ENCODE peak calls at places on chromosomes 5 and 9, in seven cellular contexts. One of them, this sample, is unnamed.

GRCh38 chr9:120524852-120525251 is 55.1 kb downstream of the CDK5RAP2 start:
- DNase-seq in A549: no peak
- DNase-seq in coronary artery: no peak
- DNase-seq in thoracic aorta: no peak
- DNase-seq in astrocyte of the spinal cord: no peak
- DNase-seq in tibial artery: no peak
- DNase-seq in HCT116: no peak
- DNase-seq in this sample: no peak

GRCh38 chr5:137710086-137710485 is 25.8 kb downstream of the KLHL3 start:
- DNase-seq in A549: no peak
- DNase-seq in coronary artery: no peak
- DNase-seq in thoracic aorta: no peak
- DNase-seq in astrocyte of the spinal cord: no peak
- DNase-seq in tibial artery: no peak
- DNase-seq in HCT116: no peak
- DNase-seq in this sample: no peak

GRCh38 chr9:131704988-131705387 is 34.9 kb downstream of the RAPGEF1 start:
- DNase-seq in A549: no peak
- DNase-seq in coronary artery: no peak
- DNase-seq in thoracic aorta: no peak
- DNase-seq in astrocyte of the spinal cord: no peak
- DNase-seq in tibial artery: no peak
- DNase-seq in HCT116: no peak
- DNase-seq in this sample: no peak

GRCh38 chr5:146337928-146338327 is 711 bp upstream of the POU4F3 start:
- DNase-seq in A549: no peak
- DNase-seq in coronary artery: no peak
- DNase-seq in thoracic aorta: no peak
- DNase-seq in astrocyte of the spinal cord: no peak
- DNase-seq in tibial artery: no peak
- DNase-seq in HCT116: no peak
- DNase-seq in this sample: no peak

GRCh38 chr5:42889311-42889933 is 77.7 kb upstream of the SELENOP start:
- DNase-seq in A549: peak
- DNase-seq in coronary artery: no peak
- DNase-seq in thoracic aorta: peak
- DNase-seq in astrocyte of the spinal cord: peak
- DNase-seq in tibial artery: peak
- DNase-seq in HCT116: peak
- DNase-seq in this sample: peak

GRCh38 chr5:15073453-15073852 is 201.9 kb upstream of the ANKH start:
- DNase-seq in A549: no peak
- DNase-seq in coronary artery: no peak
- DNase-seq in thoracic aorta: no peak
- DNase-seq in astrocyte of the spinal cord: no peak
- DNase-seq in tibial artery: no peak
- DNase-seq in HCT116: no peak
- DNase-seq in this sample: no peak

GRCh38 chr9:134967547-134967930 is 49.8 kb upstream of the FCN1 start:
- DNase-seq in A549: no peak
- DNase-seq in coronary artery: no peak
- DNase-seq in thoracic aorta: no peak
- DNase-seq in astrocyte of the spinal cord: no peak
- DNase-seq in tibial artery: no peak
- DNase-seq in HCT116: no peak
- DNase-seq in this sample: peak

GRCh38 chr9:137749511-137749910 is 128.1 kb upstream of the CACNA1B start:
- DNase-seq in A549: no peak
- DNase-seq in coronary artery: no peak
- DNase-seq in thoracic aorta: no peak
- DNase-seq in astrocyte of the spinal cord: no peak
- DNase-seq in tibial artery: no peak
- DNase-seq in HCT116: no peak
- DNase-seq in this sample: no peak

GRCh38 chr5:105088961-105089360 is 1526.4 kb upstream of the NUDT12 start:
- DNase-seq in A549: no peak
- DNase-seq in coronary artery: no peak
- DNase-seq in thoracic aorta: no peak
- DNase-seq in astrocyte of the spinal cord: peak
- DNase-seq in tibial artery: no peak
- DNase-seq in HCT116: no peak
- DNase-seq in this sample: no peak

GRCh38 chr9:131666779-131667178 is 73.1 kb downstream of the RAPGEF1 start:
- DNase-seq in A549: no peak
- DNase-seq in coronary artery: no peak
- DNase-seq in thoracic aorta: no peak
- DNase-seq in astrocyte of the spinal cord: no peak
- DNase-seq in tibial artery: no peak
- DNase-seq in HCT116: no peak
- DNase-seq in this sample: no peak

GRCh38 chr5:35924950-35925722 is 13.3 kb downstream of the CAPSL start:
- DNase-seq in A549: peak
- DNase-seq in coronary artery: no peak
- DNase-seq in thoracic aorta: no peak
- DNase-seq in astrocyte of the spinal cord: peak
- DNase-seq in tibial artery: no peak
- DNase-seq in HCT116: peak
- DNase-seq in this sample: peak

GRCh38 chr9:121826711-121827110 is 175.3 kb downstream of the DAB2IP start:
- DNase-seq in A549: no peak
- DNase-seq in coronary artery: peak
- DNase-seq in thoracic aorta: no peak
- DNase-seq in astrocyte of the spinal cord: no peak
- DNase-seq in tibial artery: no peak
- DNase-seq in HCT116: no peak
- DNase-seq in this sample: no peak

GRCh38 chr9:96524045-96524444 is 74.1 kb downstream of the HABP4 start:
- DNase-seq in A549: no peak
- DNase-seq in coronary artery: no peak
- DNase-seq in thoracic aorta: no peak
- DNase-seq in astrocyte of the spinal cord: no peak
- DNase-seq in tibial artery: no peak
- DNase-seq in HCT116: no peak
- DNase-seq in this sample: no peak

GRCh38 chr9:76761448-76761847 is 2.8 kb upstream of the PCA3 start:
- DNase-seq in A549: no peak
- DNase-seq in coronary artery: no peak
- DNase-seq in thoracic aorta: no peak
- DNase-seq in astrocyte of the spinal cord: peak
- DNase-seq in tibial artery: no peak
- DNase-seq in HCT116: no peak
- DNase-seq in this sample: no peak

GRCh38 chr9:2439957-2440356 is 181.6 kb upstream of the VLDLR start:
- DNase-seq in A549: no peak
- DNase-seq in coronary artery: no peak
- DNase-seq in thoracic aorta: no peak
- DNase-seq in astrocyte of the spinal cord: no peak
- DNase-seq in tibial artery: no peak
- DNase-seq in HCT116: no peak
- DNase-seq in this sample: no peak

GRCh38 chr5:145887976-145888574 is 15.3 kb upstream of the GRXCR2 start:
- DNase-seq in A549: peak
- DNase-seq in coronary artery: no peak
- DNase-seq in thoracic aorta: no peak
- DNase-seq in astrocyte of the spinal cord: peak
- DNase-seq in tibial artery: no peak
- DNase-seq in HCT116: peak
- DNase-seq in this sample: peak

GRCh38 chr5:172659909-172660628 is 19.0 kb downstream of the NEURL1B start:
- DNase-seq in A549: peak
- DNase-seq in coronary artery: peak
- DNase-seq in thoracic aorta: peak
- DNase-seq in astrocyte of the spinal cord: peak
- DNase-seq in tibial artery: peak
- DNase-seq in HCT116: no peak
- DNase-seq in this sample: peak

GRCh38 chr5:150642567-150642927 is 2.1 kb downstream of the SYNPO start:
- DNase-seq in A549: peak
- DNase-seq in coronary artery: no peak
- DNase-seq in thoracic aorta: peak
- DNase-seq in astrocyte of the spinal cord: peak
- DNase-seq in tibial artery: peak
- DNase-seq in HCT116: peak
- DNase-seq in this sample: peak

GRCh38 chr5:123125953-123126352 is 36.9 kb downstream of the PRDM6 start:
- DNase-seq in A549: peak
- DNase-seq in coronary artery: no peak
- DNase-seq in thoracic aorta: no peak
- DNase-seq in astrocyte of the spinal cord: peak
- DNase-seq in tibial artery: no peak
- DNase-seq in HCT116: no peak
- DNase-seq in this sample: peak

GRCh38 chr9:89038354-89039091 is 47.3 kb downstream of the S1PR3 start:
- DNase-seq in A549: no peak
- DNase-seq in coronary artery: no peak
- DNase-seq in thoracic aorta: no peak
- DNase-seq in astrocyte of the spinal cord: peak
- DNase-seq in tibial artery: peak
- DNase-seq in HCT116: no peak
- DNase-seq in this sample: peak

GRCh38 chr5:3190930-3191329 is 404.7 kb upstream of the IRX1 start:
- DNase-seq in A549: no peak
- DNase-seq in coronary artery: no peak
- DNase-seq in thoracic aorta: no peak
- DNase-seq in astrocyte of the spinal cord: no peak
- DNase-seq in tibial artery: no peak
- DNase-seq in HCT116: no peak
- DNase-seq in this sample: no peak

DNA sequence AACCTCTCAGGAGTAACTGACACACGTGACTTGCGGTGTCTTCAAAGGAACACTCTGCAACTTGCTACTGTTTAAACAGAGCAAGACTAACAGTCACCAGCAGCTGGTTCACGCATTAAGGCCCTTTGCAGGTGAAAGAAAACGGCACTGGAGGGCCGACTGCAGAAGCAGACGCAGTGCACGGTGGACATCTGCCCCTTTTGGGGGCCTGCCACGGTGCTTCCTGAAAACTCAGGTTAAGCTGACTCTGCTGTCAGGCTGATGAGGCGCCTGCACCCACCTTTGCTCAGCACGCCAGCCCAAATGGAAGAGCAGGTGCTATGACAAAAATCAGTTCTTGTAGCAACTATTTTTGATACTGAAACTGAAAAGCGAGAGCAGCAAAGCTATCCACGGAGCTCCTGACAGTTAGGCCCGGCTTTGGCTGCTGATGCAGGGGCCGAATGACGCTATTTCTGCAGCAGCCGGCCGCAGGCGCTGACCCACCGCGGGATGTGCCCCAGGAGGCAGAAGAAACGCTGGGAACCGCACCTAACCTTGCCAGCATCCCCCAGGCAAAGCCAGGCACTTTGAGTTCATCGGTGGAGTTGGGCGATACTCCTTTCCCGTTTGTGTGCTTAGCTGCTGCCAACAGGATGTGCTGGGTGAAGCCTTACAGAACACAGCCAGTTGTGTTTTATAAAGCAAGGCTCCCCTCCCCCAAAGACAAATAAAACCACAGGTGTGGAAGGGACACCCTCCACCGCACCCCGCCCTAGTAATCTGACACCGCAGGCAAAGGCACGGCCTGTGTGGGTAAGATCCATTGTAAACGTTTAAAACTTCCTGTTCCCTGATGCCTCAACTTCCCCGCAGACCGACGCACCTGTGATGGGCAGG is 21.1 kb upstream of the TERT start:
- DNase-seq in A549: peak
- DNase-seq in coronary artery: peak
- DNase-seq in thoracic aorta: no peak
- DNase-seq in astrocyte of the spinal cord: peak
- DNase-seq in tibial artery: peak
- DNase-seq in HCT116: no peak
- DNase-seq in this sample: no peak
- H3K4me3 ChIP-seq in A549: no peak
- H3K4me3 ChIP-seq in coronary artery: no peak
- H3K4me3 ChIP-seq in thoracic aorta: no peak
- H3K4me3 ChIP-seq in astrocyte of the spinal cord: no peak
- H3K4me3 ChIP-seq in tibial artery: no peak
- H3K4me3 ChIP-seq in HCT116: no peak
- H3K4me3 ChIP-seq in this sample: no peak

GRCh38 chr9:12538842-12539584 is 154.2 kb upstream of the TYRP1 start:
- DNase-seq in A549: no peak
- DNase-seq in coronary artery: no peak
- DNase-seq in thoracic aorta: no peak
- DNase-seq in astrocyte of the spinal cord: no peak
- DNase-seq in tibial artery: no peak
- DNase-seq in HCT116: no peak
- DNase-seq in this sample: no peak
- H3K4me3 ChIP-seq in A549: no peak
- H3K4me3 ChIP-seq in coronary artery: peak
- H3K4me3 ChIP-seq in thoracic aorta: peak
- H3K4me3 ChIP-seq in astrocyte of the spinal cord: no peak
- H3K4me3 ChIP-seq in tibial artery: peak
- H3K4me3 ChIP-seq in HCT116: no peak
- H3K4me3 ChIP-seq in this sample: no peak

DNA sequence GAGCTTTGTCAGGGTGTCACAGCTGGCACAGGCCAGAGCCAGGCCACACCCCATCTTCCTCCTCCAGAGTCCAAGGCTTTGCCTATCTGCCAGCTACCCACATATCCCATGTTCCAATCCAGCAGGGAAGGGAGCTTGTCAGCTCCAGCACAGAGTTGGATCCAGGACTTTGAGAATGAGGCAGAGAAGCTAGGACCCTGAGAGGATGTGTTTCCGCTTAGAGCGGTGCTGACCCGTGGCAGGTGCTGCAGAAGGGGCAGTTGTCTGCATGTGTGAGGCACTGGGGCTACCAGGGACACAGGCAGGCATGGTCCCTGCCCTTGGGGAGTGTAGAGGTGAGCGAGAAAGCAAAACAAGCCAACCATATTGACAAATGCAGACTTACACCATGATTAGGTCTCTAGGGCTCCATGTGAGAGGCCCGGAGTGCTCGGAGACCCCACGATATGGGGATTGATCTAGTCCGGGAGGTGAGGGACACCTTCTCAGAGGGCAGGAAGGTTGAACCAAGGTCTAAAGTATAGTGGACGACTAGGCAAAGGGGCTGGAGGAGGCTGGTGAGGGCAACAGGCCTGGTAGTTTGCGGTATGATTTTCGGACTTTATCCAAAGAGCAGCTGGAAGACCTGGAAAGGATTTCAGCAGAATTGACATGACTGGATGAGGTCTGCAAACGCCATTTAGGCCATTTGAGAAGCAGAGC is 30.9 kb downstream of the COL27A1 start:
- DNase-seq in A549: no peak
- DNase-seq in coronary artery: no peak
- DNase-seq in thoracic aorta: no peak
- DNase-seq in astrocyte of the spinal cord: no peak
- DNase-seq in tibial artery: no peak
- DNase-seq in HCT116: no peak
- DNase-seq in this sample: no peak
- H3K4me3 ChIP-seq in A549: no peak
- H3K4me3 ChIP-seq in coronary artery: no peak
- H3K4me3 ChIP-seq in thoracic aorta: no peak
- H3K4me3 ChIP-seq in astrocyte of the spinal cord: no peak
- H3K4me3 ChIP-seq in tibial artery: no peak
- H3K4me3 ChIP-seq in HCT116: no peak
- H3K4me3 ChIP-seq in this sample: no peak

DNA sequence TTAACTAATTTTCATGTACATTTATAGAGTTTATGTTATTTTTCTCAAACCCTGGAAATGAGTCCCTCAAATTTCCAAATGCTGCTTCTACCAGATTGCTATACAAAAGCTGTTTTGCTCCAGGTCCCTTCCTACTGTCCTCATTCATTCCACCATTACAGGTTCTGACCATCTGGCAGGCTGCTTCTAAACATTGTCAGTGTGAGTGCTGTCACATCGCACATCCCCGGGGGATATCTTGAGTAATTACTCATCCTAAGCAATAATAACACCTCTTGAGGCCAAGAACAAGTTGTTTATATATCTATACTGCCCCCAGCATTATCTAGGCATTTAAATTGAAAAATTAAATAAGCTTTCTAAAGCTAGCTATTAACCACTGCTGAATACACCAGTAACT is 1675.3 kb upstream of the CDH6 start:
- DNase-seq in A549: no peak
- DNase-seq in coronary artery: no peak
- DNase-seq in thoracic aorta: no peak
- DNase-seq in astrocyte of the spinal cord: no peak
- DNase-seq in tibial artery: no peak
- DNase-seq in HCT116: no peak
- DNase-seq in this sample: no peak
- H3K4me3 ChIP-seq in A549: no peak
- H3K4me3 ChIP-seq in coronary artery: no peak
- H3K4me3 ChIP-seq in thoracic aorta: no peak
- H3K4me3 ChIP-seq in astrocyte of the spinal cord: no peak
- H3K4me3 ChIP-seq in tibial artery: no peak
- H3K4me3 ChIP-seq in HCT116: no peak
- H3K4me3 ChIP-seq in this sample: no peak